ENCODE peak calls at places on chromosome X, in four cellular contexts. W is GM12878, U is K562, A is HepG2. F is an unnamed sample.

GRCh38 chrX:78375894-78376293 is 48.5 kb upstream of the CYSLTR1 start:
- DNase-seq in W (no peak), U (no peak), A (no peak), F (no peak)

GRCh38 chrX:101057095-101057714 is 5.3 kb upstream of the TRMT2B start:
- DNase-seq in W (peak), U (no peak), A (no peak), F (no peak)

GRCh38 chrX:54494970-54495813 is 842 bp downstream of the FGD1 start:
- DNase-seq in W (no peak), U (no peak), A (no peak), F (no peak)

GRCh38 chrX:37453821-37454220 is 104.7 kb downstream of the PRRG1 start:
- DNase-seq in W (no peak), U (no peak), A (no peak), F (no peak)

GRCh38 chrX:83658731-83659130 is 150.6 kb downstream of the POU3F4 start:
- DNase-seq in W (no peak), U (no peak), A (peak), F (no peak)

GRCh38 chrX:123348468-123348867 is 164.4 kb downstream of the GRIA3 start:
- DNase-seq in W (no peak), U (no peak), A (no peak), F (no peak)

GRCh38 chrX:111352424-111352823 is 59.6 kb downstream of the DCX start:
- DNase-seq in W (no peak), U (no peak), A (peak), F (no peak)

GRCh38 chrX:47218920-47219815 is 687 bp downstream of the CDK16 start:
- DNase-seq in W (no peak), U (peak), A (no peak), F (no peak)

GRCh38 chrX:103066606-103067005 is 2.6 kb upstream of the BEX1 start:
- DNase-seq in W (no peak), U (no peak), A (no peak), F (no peak)

GRCh38 chrX:30317308-30317707 is 8.1 kb upstream of the NR0B1 start:
- DNase-seq in W (no peak), U (no peak), A (no peak), F (no peak)

DNA sequence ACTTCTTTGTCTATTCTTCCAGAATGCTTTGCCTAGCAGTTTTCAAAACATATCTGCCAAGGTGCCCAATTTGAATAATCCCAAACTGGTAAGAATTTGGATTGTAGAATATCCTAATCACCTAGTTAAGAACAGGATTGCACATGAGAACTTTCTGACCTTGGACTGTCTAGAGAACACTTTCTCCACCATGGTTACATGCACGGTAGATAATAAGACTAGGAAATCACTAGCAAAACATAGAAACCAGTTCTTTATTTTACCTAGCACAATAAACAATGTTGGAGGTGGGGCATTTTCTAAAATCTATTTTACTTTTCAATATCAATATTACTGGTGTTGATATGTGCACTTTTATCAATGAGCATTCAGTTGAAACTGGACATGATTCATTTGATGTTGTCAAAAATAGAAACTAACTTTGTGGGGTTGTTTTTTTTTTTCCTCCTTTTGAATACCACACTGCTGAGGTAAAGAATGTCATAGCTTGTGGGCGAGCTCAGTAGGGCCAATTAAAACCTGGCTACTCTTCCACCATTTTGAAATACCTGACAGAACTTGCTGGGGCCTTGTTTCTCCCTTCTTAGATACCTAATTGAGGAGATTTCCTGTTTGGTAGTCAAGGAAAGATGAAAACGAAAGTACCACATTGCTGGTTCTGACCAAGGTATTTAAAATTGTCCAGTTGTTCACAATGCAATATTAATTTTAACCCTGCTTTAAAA is 10.4 kb downstream of the MID1IP1 start:
- DNase-seq in W (no peak), U (no peak), A (no peak), F (no peak)
- TF ChIP-seq ZNF274 in W (no peak), U (no peak), A (no peak), F (no peak)

GRCh38 chrX:20974326-20974725 is 399.9 kb upstream of the CNKSR2 start:
- DNase-seq in W (no peak), U (no peak), A (no peak), F (no peak)
- TF ChIP-seq ZNF274 in W (no peak), U (no peak), A (no peak), F (no peak)

GRCh38 chrX:137194164-137194563 is 160.4 kb upstream of the GPR101 start:
- DNase-seq in W (peak), U (peak), A (peak), F (peak)
- TF ChIP-seq ZNF274 in W (no peak), U (no peak), A (no peak), F (no peak)

GRCh38 chrX:6640727-6641126 is 105.8 kb upstream of the VCX3A start:
- DNase-seq in W (no peak), U (no peak), A (no peak), F (no peak)
- TF ChIP-seq ZNF274 in W (no peak), U (no peak), A (no peak), F (no peak)

DNA sequence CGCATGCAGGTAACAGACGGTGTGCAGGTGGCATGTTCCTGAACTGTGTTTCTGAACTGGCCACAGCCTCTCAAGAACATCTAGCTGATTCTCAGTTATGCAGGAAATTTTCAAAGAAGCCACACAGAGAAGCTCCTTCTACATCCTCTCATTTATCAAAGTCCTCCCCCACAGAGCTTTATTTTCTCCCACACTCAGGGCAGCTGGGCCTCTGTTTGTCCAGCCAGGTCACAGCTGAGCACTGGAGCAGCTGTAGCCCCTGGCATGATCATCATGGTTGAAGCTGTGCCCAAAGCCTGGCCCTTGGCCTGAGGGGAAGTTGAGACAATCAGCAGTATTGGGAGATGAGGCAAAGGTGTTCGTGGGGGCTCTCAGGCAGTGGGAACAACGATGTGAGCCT is 342.1 kb downstream of the ZNF674 start:
- DNase-seq in W (no peak), U (no peak), A (no peak), F (no peak)
- TF ChIP-seq ZNF274 in W (no peak), U (no peak), A (no peak), F (no peak)

F was measured in HCT116.